ENCODE peak calls at places on chromosomes 12 and 14, in ten cellular contexts. Y is naive thymus-derived CD4-positive, alpha-beta T cell; M is upper lobe of right lung; D is mesendoderm; W is fibroblast of mammary gland; X is H7; E is breast epithelium; P is NT2/D1; C is WERI-Rb-1; J is skeletal muscle cell. A is an unnamed sample.

GRCh38 chr12:95976416-95976832 is 19.7 kb downstream of the HAL start:
- DNase-seq in X (no peak), D (peak), E (no peak), P (peak), M (no peak), J (no peak), Y (no peak), W (peak), C (no peak), A (no peak)

GRCh38 chr12:128791395-128792322 is 32.1 kb downstream of the SLC15A4 start:
- DNase-seq in P (no peak), W (peak), E (no peak), J (no peak), X (no peak), C (no peak), M (peak), D (no peak), Y (no peak), A (no peak)

GRCh38 chr12:54439096-54439495 is 20.0 kb upstream of the ITGA5 start:
- DNase-seq in P (no peak), C (no peak), X (no peak), M (no peak), W (peak), Y (no peak), D (no peak), J (no peak), E (no peak), A (no peak)

GRCh38 chr12:77594386-77594785 is 236.3 kb upstream of the NAV3 start:
- DNase-seq in E (no peak), W (peak), J (no peak), P (no peak), X (no peak), D (no peak), M (no peak), C (no peak), Y (no peak), A (no peak)

GRCh38 chr12:49622501-49623141 is 740 bp upstream of the PRPF40B start:
- DNase-seq in C (no peak), D (no peak), P (no peak), M (no peak), E (no peak), Y (peak), W (peak), J (no peak), X (peak), A (no peak)

GRCh38 chr12:34126239-34126641 is 103.9 kb downstream of the ALG10 start:
- DNase-seq in D (no peak), M (no peak), X (no peak), C (no peak), W (no peak), E (no peak), J (no peak), Y (no peak), P (no peak), A (no peak)

GRCh38 chr14:35789651-35790050 is 19.4 kb downstream of the RALGAPA1 start:
- DNase-seq in C (no peak), W (peak), X (no peak), J (no peak), E (no peak), Y (no peak), D (no peak), M (no peak), P (no peak), A (peak)

GRCh38 chr12:50211392-50212070 is 44.4 kb upstream of the CERS5 start:
- DNase-seq in W (peak), X (no peak), C (no peak), E (no peak), P (no peak), D (no peak), M (no peak), J (no peak), Y (peak), A (no peak)

GRCh38 chr12:54352891-54353874 is 11.1 kb downstream of the GPR84 start:
- DNase-seq in W (peak), E (no peak), M (no peak), D (no peak), J (no peak), C (peak), Y (no peak), X (peak), P (no peak), A (no peak)

GRCh38 chr12:75481013-75481705 is 604 bp downstream of the GLIPR1 start:
- DNase-seq in Y (no peak), W (peak), E (no peak), D (no peak), P (no peak), C (no peak), X (no peak), M (no peak), J (no peak), A (no peak)

GRCh38 chr12:123762715-123763052 is 583 bp downstream of the DNAH10 start:
- DNase-seq in C (no peak), D (no peak), W (no peak), P (no peak), J (no peak), X (peak), Y (no peak), E (no peak), M (no peak), A (no peak)

GRCh38 chr12:110251381-110251780 is 29.7 kb upstream of the ATP2A2 start:
- DNase-seq in W (no peak), D (no peak), X (no peak), Y (no peak), J (no peak), M (no peak), E (no peak), C (no peak), P (no peak), A (no peak)

GRCh38 chr12:22588817-22589216 is 36.2 kb upstream of the ETNK1 start:
- DNase-seq in P (peak), J (no peak), Y (no peak), W (no peak), E (no peak), M (no peak), X (no peak), C (no peak), D (peak), A (no peak)

GRCh38 chr12:76020281-76020680 is 11.3 kb downstream of the PHLDA1 start:
- DNase-seq in J (peak), E (peak), Y (peak), W (peak), C (no peak), M (no peak), D (peak), X (no peak), P (no peak), A (no peak)

GRCh38 chr14:32512813-32513212 is 183.7 kb downstream of the AKAP6 start:
- DNase-seq in C (no peak), J (no peak), D (no peak), X (no peak), P (no peak), E (no peak), Y (no peak), M (no peak), W (peak), A (no peak)

GRCh38 chr12:120991965-120992364 is 13.6 kb downstream of the HNF1A start:
- DNase-seq in C (no peak), Y (no peak), D (no peak), J (no peak), X (no peak), M (no peak), P (no peak), E (no peak), W (no peak), A (no peak)

GRCh38 chr14:96268426-96269358 is 12.7 kb downstream of the BDKRB1 start:
- DNase-seq in C (peak), J (peak), E (no peak), W (peak), Y (no peak), X (no peak), P (no peak), M (no peak), D (no peak), A (peak)

GRCh38 chr12:98743362-98743953 is 98.4 kb downstream of the APAF1 start:
- DNase-seq in W (no peak), J (no peak), P (peak), Y (no peak), X (peak), M (no peak), E (no peak), D (peak), C (peak), A (no peak)

GRCh38 chr12:71731439-71732356 is 23.0 kb upstream of the RAB21 start:
- DNase-seq in C (peak), D (peak), P (no peak), J (peak), Y (no peak), M (no peak), X (peak), E (no peak), W (peak), A (no peak)

GRCh38 chr14:77620222-77620865 is 3.9 kb upstream of the SPTLC2 start:
- DNase-seq in X (no peak), C (no peak), M (no peak), J (no peak), W (no peak), P (no peak), Y (no peak), D (no peak), E (no peak), A (no peak)

GRCh38 chr14:64196668-64197411 is 97.3 kb downstream of the ESR2 start:
- DNase-seq in M (peak), C (peak), Y (no peak), J (no peak), P (peak), W (peak), X (peak), E (no peak), D (peak), A (peak)

GRCh38 chr14:94356379-94357056 is 31.9 kb downstream of the SERPINA1 start:
- DNase-seq in P (no peak), W (no peak), J (no peak), C (no peak), D (peak), E (peak), Y (no peak), X (no peak), M (no peak), A (no peak)

GRCh38 chr12:53538209-53538689 is 31.0 kb upstream of the NPFF start:
- DNase-seq in Y (no peak), M (no peak), J (peak), X (no peak), P (no peak), C (no peak), D (peak), E (peak), W (peak), A (peak)

GRCh38 chr14:72256055-72256454 is 323.8 kb downstream of the RGS6 start:
- DNase-seq in M (no peak), D (no peak), E (no peak), C (no peak), X (no peak), P (no peak), J (no peak), Y (no peak), W (no peak), A (no peak)

GRCh38 chr12:40158592-40159111 is 52.8 kb upstream of the SLC2A13 start:
- DNase-seq in J (peak), Y (no peak), W (peak), M (no peak), C (no peak), X (no peak), E (peak), P (no peak), D (no peak), A (no peak)

GRCh38 chr12:124762791-124763593 is 100.7 kb downstream of the SCARB1 start:
- DNase-seq in X (no peak), M (no peak), D (no peak), C (no peak), P (no peak), Y (no peak), W (no peak), J (no peak), E (no peak), A (no peak)

GRCh38 chr12:27709932-27710591 is 570 bp upstream of the MRPS35 start:
- DNase-seq in J (peak), Y (no peak), E (no peak), C (no peak), D (no peak), P (no peak), X (no peak), W (peak), M (peak), A (no peak)

GRCh38 chr12:130448044-130448821 is 110.5 kb downstream of the PIWIL1 start:
- DNase-seq in C (no peak), E (no peak), J (no peak), X (no peak), W (no peak), D (no peak), Y (no peak), M (no peak), P (no peak), A (no peak)

GRCh38 chr14:33061667-33062325 is 123.1 kb downstream of the NPAS3 start:
- DNase-seq in M (no peak), J (no peak), C (peak), Y (no peak), P (no peak), E (no peak), W (no peak), X (no peak), D (peak), A (no peak)

GRCh38 chr12:84355561-84355960 is 557.0 kb downstream of the SLC6A15 start:
- DNase-seq in D (no peak), W (no peak), Y (no peak), P (no peak), M (no peak), C (no peak), J (no peak), E (no peak), X (no peak), A (no peak)

GRCh38 chr14:72614365-72614764 is 279.5 kb downstream of the DPF3 start:
- DNase-seq in Y (no peak), M (no peak), P (no peak), E (no peak), W (no peak), J (no peak), D (no peak), X (no peak), C (no peak), A (no peak)

GRCh38 chr14:32251530-32251929 is 48.5 kb upstream of the RNU6-8 start:
- DNase-seq in Y (no peak), X (no peak), C (no peak), D (no peak), J (no peak), M (no peak), E (no peak), W (no peak), P (no peak), A (no peak)

GRCh38 chr12:9163392-9163791 is 44.8 kb downstream of the PZP start:
- DNase-seq in W (no peak), E (peak), Y (no peak), P (no peak), X (no peak), J (no peak), D (no peak), M (no peak), C (no peak), A (no peak)

GRCh38 chr14:67674480-67675218 is at the start of gene VTI1B:
- DNase-seq in X (peak), J (no peak), P (peak), M (peak), W (peak), E (peak), C (peak), Y (peak), D (peak), A (no peak)

GRCh38 chr12:61853945-61854344 is 406.3 kb upstream of the USP15 start:
- DNase-seq in P (no peak), C (no peak), Y (no peak), W (no peak), M (no peak), E (no peak), X (no peak), J (no peak), D (no peak), A (no peak)

GRCh38 chr12:58540480-58541299 is 379.6 kb downstream of the LRIG3 start:
- DNase-seq in Y (no peak), W (peak), M (peak), E (peak), P (peak), J (peak), X (peak), D (peak), C (peak), A (peak)

GRCh38 chr12:84572186-84572585 is 340.4 kb downstream of the SLC6A15 start:
- DNase-seq in W (no peak), P (no peak), Y (no peak), M (no peak), J (no peak), X (no peak), D (peak), C (no peak), E (no peak), A (no peak)

GRCh38 chr14:79890527-79890926 is 320.8 kb downstream of the DIO2 start:
- DNase-seq in D (no peak), M (no peak), J (no peak), E (no peak), Y (no peak), X (no peak), W (no peak), C (no peak), P (no peak), A (no peak)

GRCh38 chr12:56256326-56256960 is 1.7 kb downstream of the ANKRD52 start:
- DNase-seq in X (peak), M (no peak), P (no peak), J (no peak), D (peak), E (no peak), Y (no peak), C (no peak), W (peak), A (no peak)
- H3K4me3 ChIP-seq in X (no peak), M (no peak), P (peak), J (peak), D (no peak), E (no peak), Y (peak), C (no peak), W (peak), A (peak)

DNA sequence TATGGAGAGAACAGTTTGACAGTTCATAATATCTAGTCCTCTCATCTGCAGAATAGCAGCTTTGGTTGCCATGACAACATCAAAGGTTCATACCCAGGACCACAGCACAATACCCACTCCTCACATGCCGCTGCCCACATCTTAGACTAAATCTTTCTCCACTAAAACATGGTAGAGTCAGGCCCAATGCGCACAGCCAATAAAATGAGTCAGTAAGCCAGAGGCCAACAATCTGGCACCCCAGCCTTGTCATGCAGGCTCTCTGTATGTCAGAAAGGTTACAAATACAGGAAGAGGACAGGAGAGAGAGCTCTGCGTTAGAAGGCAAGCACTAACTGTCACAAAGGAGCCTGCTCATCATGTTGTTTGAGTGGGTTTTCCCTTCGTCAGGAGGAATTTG is 70.5 kb downstream of the KCNK10 start:
- DNase-seq in J (no peak), X (no peak), D (no peak), E (no peak), C (no peak), P (no peak), Y (no peak), W (no peak), M (no peak), A (no peak)
- H3K4me3 ChIP-seq in J (no peak), X (no peak), D (no peak), E (no peak), C (no peak), P (no peak), Y (no peak), W (no peak), M (no peak), A (no peak)

DNA sequence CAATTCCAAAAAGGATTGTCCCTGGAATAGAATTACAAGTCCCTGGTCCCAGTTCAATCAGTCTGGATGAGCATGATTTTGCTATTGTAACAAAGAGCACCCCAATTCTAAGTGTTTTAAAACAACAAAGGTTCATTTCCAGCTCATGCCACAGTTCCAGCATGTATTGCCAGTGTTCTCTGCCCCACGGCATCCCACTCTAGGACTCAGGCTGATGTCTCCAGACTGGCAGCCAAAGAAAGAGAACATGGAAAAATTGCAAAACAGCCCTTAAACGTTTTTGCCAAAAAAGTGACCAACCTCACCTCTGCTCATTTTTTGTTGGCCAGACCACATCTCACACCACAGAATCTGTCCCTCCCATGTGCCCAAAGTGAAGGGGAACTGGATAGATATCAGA is 116.0 kb upstream of the PLXNC1 start:
- DNase-seq in C (no peak), Y (no peak), D (no peak), X (no peak), J (no peak), M (no peak), E (no peak), W (no peak), P (no peak), A (no peak)
- H3K4me3 ChIP-seq in C (no peak), Y (peak), D (no peak), X (no peak), J (no peak), M (no peak), E (no peak), W (no peak), P (no peak), A (no peak)

DNA sequence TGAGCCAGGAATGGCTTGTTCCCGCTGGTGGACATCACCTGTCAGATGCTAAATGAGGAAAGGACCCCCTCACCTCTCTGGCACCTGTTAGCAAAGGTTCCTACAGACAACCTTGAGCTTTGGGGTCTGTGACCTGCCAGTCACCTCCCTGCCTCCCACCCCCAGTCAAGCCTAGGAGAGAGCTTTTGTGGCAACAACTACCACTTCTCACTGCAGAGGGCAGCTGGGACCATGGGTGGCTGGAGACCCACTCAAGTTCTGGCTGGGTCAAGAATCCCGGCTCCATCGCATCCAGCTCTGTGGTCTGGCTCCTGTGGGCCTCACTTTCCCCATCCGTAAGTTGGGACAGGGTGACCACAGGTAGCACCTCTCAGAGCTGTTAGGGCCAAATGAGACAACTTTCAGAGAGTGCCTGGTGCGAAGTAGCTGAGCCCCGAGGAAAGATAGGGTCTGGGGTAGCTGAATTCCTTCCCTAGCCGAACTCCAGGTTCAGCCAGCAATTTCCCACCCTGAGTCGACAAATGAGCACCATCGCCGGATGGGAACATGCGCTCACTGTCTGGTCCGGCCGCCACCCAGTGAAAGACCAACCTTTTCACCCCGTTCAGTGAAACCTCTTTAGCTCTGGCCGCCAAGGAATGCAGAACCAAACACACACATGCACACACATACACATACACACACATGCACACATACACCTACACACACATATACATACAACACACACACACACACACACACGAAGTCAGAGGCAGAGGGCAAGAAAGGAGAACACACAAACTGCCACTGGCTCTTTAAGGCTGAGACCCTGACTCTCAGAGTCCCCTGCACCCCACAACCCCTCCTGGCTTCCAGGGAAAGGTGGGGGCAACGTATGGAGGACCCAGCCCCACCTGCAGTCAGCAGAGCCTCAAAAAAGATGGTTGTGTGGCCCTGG is 1.9 kb downstream of the TMEM119 start:
- DNase-seq in J (no peak), Y (no peak), W (no peak), C (no peak), E (no peak), X (peak), M (no peak), D (no peak), P (no peak), A (no peak)
- H3K4me3 ChIP-seq in J (peak), Y (no peak), W (peak), C (no peak), E (peak), X (no peak), M (peak), D (no peak), P (no peak), A (peak)

GRCh38 chr12:4441355-4442330 is 4.0 kb downstream of the FGF6 start:
- DNase-seq in J (peak), W (no peak), P (peak), D (peak), Y (no peak), M (no peak), C (peak), E (no peak), X (peak), A (no peak)
- H3K4me3 ChIP-seq in J (no peak), W (no peak), P (peak), D (no peak), Y (no peak), M (no peak), C (peak), E (no peak), X (no peak), A (no peak)

A was measured in AG09309.